ENCODE peak calls at places on chromosomes 13 and 19, in five cellular contexts. One of them, this sample, is unnamed.

GRCh38 chr13:99486996-99487395 is 14.3 kb upstream of the TM9SF2 start:
- DNase-seq in NCI-H1436: no peak
- DNase-seq in omental fat pad: no peak
- DNase-seq in endothelial cell: no peak
- DNase-seq in GM23248: no peak
- DNase-seq in this sample: no peak

GRCh38 chr19:54114340-54114826 is 1.1 kb downstream of the TFPT start:
- DNase-seq in endothelial cell: peak; percentile 45
- DNase-seq in omental fat pad: no peak
- DNase-seq in NCI-H1436: no peak
- DNase-seq in GM23248: peak; percentile 75
- DNase-seq in this sample: no peak

GRCh38 chr13:59873856-59874255 is 289.9 kb downstream of the DIAPH3 start:
- DNase-seq in NCI-H1436: no peak
- DNase-seq in endothelial cell: no peak
- DNase-seq in omental fat pad: no peak
- DNase-seq in GM23248: no peak
- DNase-seq in this sample: no peak

GRCh38 chr19:15684828-15685227 is 11.9 kb downstream of the CYP4F12 start:
- DNase-seq in endothelial cell: no peak
- DNase-seq in NCI-H1436: no peak
- DNase-seq in GM23248: no peak
- DNase-seq in omental fat pad: no peak
- DNase-seq in this sample: no peak

GRCh38 chr13:110687736-110688135 is 18.2 kb downstream of the CARS2 start:
- DNase-seq in GM23248: no peak
- DNase-seq in endothelial cell: no peak
- DNase-seq in omental fat pad: no peak
- DNase-seq in NCI-H1436: no peak
- DNase-seq in this sample: no peak

GRCh38 chr13:106034201-106034600 is 501.3 kb downstream of the EFNB2 start:
- DNase-seq in NCI-H1436: no peak
- DNase-seq in endothelial cell: no peak
- DNase-seq in omental fat pad: no peak
- DNase-seq in GM23248: peak; percentile 30
- DNase-seq in this sample: no peak

GRCh38 chr19:7989071-7989575 is 16.3 kb downstream of the ELAVL1 start:
- DNase-seq in endothelial cell: no peak
- DNase-seq in omental fat pad: no peak
- DNase-seq in GM23248: no peak
- DNase-seq in NCI-H1436: no peak
- DNase-seq in this sample: no peak

GRCh38 chr19:14686411-14686810 is 3.4 kb upstream of the ZNF333 start:
- DNase-seq in GM23248: peak; percentile 44
- DNase-seq in endothelial cell: no peak
- DNase-seq in NCI-H1436: no peak
- DNase-seq in omental fat pad: no peak
- DNase-seq in this sample: no peak

GRCh38 chr19:16637535-16637934 is 9.5 kb upstream of the MED26 start:
- DNase-seq in NCI-H1436: no peak
- DNase-seq in endothelial cell: no peak
- DNase-seq in omental fat pad: no peak
- DNase-seq in GM23248: peak; percentile 28
- DNase-seq in this sample: no peak

GRCh38 chr13:50156140-50156539 is 140.9 kb downstream of the KCNRG start:
- DNase-seq in GM23248: peak; percentile 82
- DNase-seq in omental fat pad: no peak
- DNase-seq in NCI-H1436: no peak
- DNase-seq in endothelial cell: no peak
- DNase-seq in this sample: no peak

GRCh38 chr19:15244808-15245207 is 12.6 kb upstream of the EPHX3 start:
- DNase-seq in omental fat pad: no peak
- DNase-seq in endothelial cell: no peak
- DNase-seq in GM23248: no peak
- DNase-seq in NCI-H1436: no peak
- DNase-seq in this sample: no peak

GRCh38 chr13:98780972-98781869 is 28.7 kb upstream of the SLC15A1 start:
- DNase-seq in GM23248: no peak
- DNase-seq in endothelial cell: no peak
- DNase-seq in NCI-H1436: no peak
- DNase-seq in omental fat pad: no peak
- DNase-seq in this sample: no peak

GRCh38 chr19:2983351-2984195 is 6.2 kb downstream of the TLE6 start:
- DNase-seq in endothelial cell: peak; percentile 54
- DNase-seq in omental fat pad: no peak
- DNase-seq in GM23248: peak; percentile 56
- DNase-seq in NCI-H1436: no peak
- DNase-seq in this sample: peak; percentile 56

GRCh38 chr19:52219611-52220010 is 29.8 kb downstream of the PPP2R1A start:
- DNase-seq in omental fat pad: no peak
- DNase-seq in NCI-H1436: no peak
- DNase-seq in endothelial cell: no peak
- DNase-seq in GM23248: no peak
- DNase-seq in this sample: no peak

GRCh38 chr19:18063463-18063862 is 23.3 kb downstream of the IL12RB1 start:
- DNase-seq in NCI-H1436: no peak
- DNase-seq in omental fat pad: no peak
- DNase-seq in endothelial cell: peak; percentile 33
- DNase-seq in GM23248: no peak
- DNase-seq in this sample: peak; percentile 56

GRCh38 chr19:1882786-1883692 is 2.3 kb downstream of the ABHD17A start:
- DNase-seq in NCI-H1436: no peak
- DNase-seq in GM23248: no peak
- DNase-seq in endothelial cell: no peak
- DNase-seq in omental fat pad: no peak
- DNase-seq in this sample: no peak

GRCh38 chr19:48501446-48501960 is 10.1 kb downstream of the LMTK3 start:
- DNase-seq in NCI-H1436: peak; percentile 100
- DNase-seq in GM23248: no peak
- DNase-seq in omental fat pad: no peak
- DNase-seq in endothelial cell: no peak
- DNase-seq in this sample: no peak

GRCh38 chr19:31154021-31154420 is 195.2 kb downstream of the TSHZ3 start:
- DNase-seq in endothelial cell: no peak
- DNase-seq in GM23248: peak; percentile 24
- DNase-seq in NCI-H1436: no peak
- DNase-seq in omental fat pad: no peak
- DNase-seq in this sample: no peak

GRCh38 chr13:113637262-113638160 is 20.5 kb downstream of the ATP4B start:
- DNase-seq in GM23248: no peak
- DNase-seq in endothelial cell: no peak
- DNase-seq in omental fat pad: no peak
- DNase-seq in NCI-H1436: no peak
- DNase-seq in this sample: no peak

GRCh38 chr13:23654111-23655110 is 84.2 kb downstream of the TNFRSF19 start:
- DNase-seq in omental fat pad: no peak
- DNase-seq in GM23248: no peak
- DNase-seq in NCI-H1436: no peak
- DNase-seq in endothelial cell: peak; percentile 9
- DNase-seq in this sample: no peak

GRCh38 chr13:91291078-91291477 is 56.4 kb upstream of the MIR17HG start:
- DNase-seq in endothelial cell: no peak
- DNase-seq in GM23248: no peak
- DNase-seq in omental fat pad: no peak
- DNase-seq in NCI-H1436: no peak
- DNase-seq in this sample: no peak

GRCh38 chr13:66835040-66835628 is 395.0 kb downstream of the PCDH9 start:
- DNase-seq in omental fat pad: peak; percentile 57
- DNase-seq in GM23248: no peak
- DNase-seq in endothelial cell: peak; percentile 5
- DNase-seq in NCI-H1436: no peak
- DNase-seq in this sample: no peak

GRCh38 chr13:103931885-103932284 is 865.7 kb upstream of the SLC10A2 start:
- DNase-seq in GM23248: no peak
- DNase-seq in endothelial cell: no peak
- DNase-seq in omental fat pad: no peak
- DNase-seq in NCI-H1436: no peak
- DNase-seq in this sample: no peak

GRCh38 chr19:28239270-28239669 is 973.7 kb downstream of the UQCRFS1 start:
- DNase-seq in NCI-H1436: peak; percentile 14
- DNase-seq in GM23248: peak; percentile 19
- DNase-seq in omental fat pad: no peak
- DNase-seq in endothelial cell: peak; percentile 62
- DNase-seq in this sample: peak; percentile 11

GRCh38 chr13:43307921-43308433 is 284.6 kb downstream of the DNAJC15 start:
- DNase-seq in endothelial cell: no peak
- DNase-seq in NCI-H1436: no peak
- DNase-seq in omental fat pad: peak; percentile 71
- DNase-seq in GM23248: peak; percentile 81
- DNase-seq in this sample: no peak

GRCh38 chr19:49149652-49150105 is 5.5 kb downstream of the HRC start:
- DNase-seq in endothelial cell: peak; percentile 73
- DNase-seq in NCI-H1436: peak; percentile 87
- DNase-seq in omental fat pad: no peak
- DNase-seq in GM23248: peak; percentile 83
- DNase-seq in this sample: peak; percentile 85

GRCh38 chr13:65417953-65418352 is 1812.2 kb downstream of the PCDH9 start:
- DNase-seq in GM23248: no peak
- DNase-seq in omental fat pad: no peak
- DNase-seq in endothelial cell: no peak
- DNase-seq in NCI-H1436: no peak
- DNase-seq in this sample: no peak

GRCh38 chr19:15316498-15316897 is 15.8 kb downstream of the BRD4 start:
- DNase-seq in endothelial cell: no peak
- DNase-seq in NCI-H1436: no peak
- DNase-seq in omental fat pad: no peak
- DNase-seq in GM23248: peak; percentile 61
- DNase-seq in this sample: no peak

GRCh38 chr13:26785845-26786630 is 25.5 kb upstream of the GPR12 start:
- DNase-seq in GM23248: no peak
- DNase-seq in omental fat pad: no peak
- DNase-seq in NCI-H1436: peak; percentile 32
- DNase-seq in endothelial cell: peak; percentile 27
- DNase-seq in this sample: no peak

GRCh38 chr13:67421475-67421874 is 191.3 kb upstream of the PCDH9 start:
- DNase-seq in endothelial cell: no peak
- DNase-seq in NCI-H1436: no peak
- DNase-seq in GM23248: no peak
- DNase-seq in omental fat pad: no peak
- DNase-seq in this sample: no peak

GRCh38 chr19:48351341-48351752 is 12.4 kb downstream of the TMEM143 start:
- DNase-seq in GM23248: peak; percentile 63
- DNase-seq in endothelial cell: peak; percentile 81
- DNase-seq in omental fat pad: peak; percentile 73
- DNase-seq in NCI-H1436: peak; percentile 42
- DNase-seq in this sample: peak; percentile 85

GRCh38 chr13:33174980-33175379 is 110.6 kb downstream of the STARD13 start:
- DNase-seq in endothelial cell: no peak
- DNase-seq in omental fat pad: no peak
- DNase-seq in NCI-H1436: no peak
- DNase-seq in GM23248: peak; percentile 27
- DNase-seq in this sample: no peak

GRCh38 chr13:46598140-46598819 is 45.3 kb downstream of the LRCH1 start:
- DNase-seq in NCI-H1436: no peak
- DNase-seq in GM23248: no peak
- DNase-seq in endothelial cell: peak; percentile 14
- DNase-seq in omental fat pad: no peak
- DNase-seq in this sample: no peak

This sample was measured in neural crest cell.